ENCODE peak calls at places on chromosomes 11 and 22, in eight cellular contexts. G, I, P, Y, D, M, H and O are unnamed samples.
A peak's percentile ranks its signal among the peaks of the same experiment; 100 is the strongest.

GRCh38 chr11:29816359-29816758 is 200.5 kb downstream of the KCNA4 start:
- DNase-seq in G (no peak), I (no peak), P (no peak), Y (no peak), D (no peak), M (no peak), H (no peak), O (no peak)

GRCh38 chr11:35011389-35011788 is 95.0 kb downstream of the PDHX start:
- DNase-seq in G (peak; percentile 39), I (no peak), P (no peak), Y (no peak), D (no peak), M (no peak), H (no peak), O (no peak)

GRCh38 chr22:49705631-49706352 is 121.9 kb downstream of the BRD1 start:
- DNase-seq in G (no peak), I (no peak), P (no peak), Y (no peak), D (no peak), M (no peak), H (no peak), O (peak; percentile 40)

GRCh38 chr11:14203392-14203791 is 155.6 kb downstream of the RRAS2 start:
- DNase-seq in G (no peak), I (no peak), P (no peak), Y (no peak), D (no peak), M (no peak), H (no peak), O (no peak)

GRCh38 chr11:4713241-4713640 is 8.7 kb downstream of the MMP26 start:
- DNase-seq in G (no peak), I (no peak), P (no peak), Y (no peak), D (no peak), M (no peak), H (no peak), O (no peak)

GRCh38 chr11:124832571-124832970 is 32.4 kb upstream of the MSANTD2 start:
- DNase-seq in G (no peak), I (no peak), P (no peak), Y (no peak), D (no peak), M (no peak), H (no peak), O (no peak)

GRCh38 chr11:40387240-40387980 is 1072.0 kb downstream of the LRRC4C start:
- DNase-seq in G (no peak), I (no peak), P (no peak), Y (no peak), D (no peak), M (no peak), H (no peak), O (no peak)

GRCh38 chr22:18968011-18968749 is 32.1 kb upstream of the PRODH start:
- DNase-seq in G (no peak), I (no peak), P (peak; percentile 44), Y (peak; percentile 31), D (peak; percentile 44), M (no peak), H (peak; percentile 40), O (no peak)

GRCh38 chr11:88480217-88480616 is 142.7 kb upstream of the CTSC start:
- DNase-seq in G (no peak), I (peak; percentile 27), P (peak; percentile 19), Y (peak; percentile 9), D (no peak), M (no peak), H (no peak), O (no peak)

GRCh38 chr11:96155627-96156378 is 187.2 kb downstream of the MAML2 start:
- DNase-seq in G (peak; percentile 76), I (peak; percentile 71), P (peak; percentile 86), Y (peak; percentile 75), D (peak; percentile 95), M (peak; percentile 69), H (peak; percentile 81), O (peak; percentile 22)

GRCh38 chr22:32050678-32051515 is 7.8 kb downstream of the SLC5A1 start:
- DNase-seq in G (peak; percentile 72), I (no peak), P (no peak), Y (peak; percentile 52), D (peak; percentile 93), M (peak; percentile 70), H (no peak), O (peak; percentile 46)

GRCh38 chr11:31921066-31921465 is 109.9 kb upstream of the PAX6 start:
- DNase-seq in G (no peak), I (no peak), P (no peak), Y (no peak), D (no peak), M (no peak), H (no peak), O (no peak)

GRCh38 chr11:103673773-103674172 is 362.7 kb upstream of the DDI1 start:
- DNase-seq in G (peak; percentile 5), I (no peak), P (no peak), Y (no peak), D (no peak), M (no peak), H (no peak), O (no peak)

GRCh38 chr11:65042899-65043298 is 1.9 kb downstream of the SAC3D1 start:
- DNase-seq in G (no peak), I (no peak), P (no peak), Y (no peak), D (no peak), M (no peak), H (no peak), O (no peak)

GRCh38 chr11:65040520-65041205 is 347 bp upstream of the SAC3D1 start:
- DNase-seq in G (peak; percentile 96), I (peak; percentile 89), P (peak; percentile 89), Y (peak; percentile 93), D (peak; percentile 100), M (peak; percentile 79), H (peak; percentile 90), O (peak; percentile 96)

GRCh38 chr11:65043881-65044501 is 3.0 kb downstream of the SAC3D1 start:
- DNase-seq in G (no peak), I (no peak), P (peak; percentile 48), Y (peak; percentile 64), D (peak; percentile 70), M (peak; percentile 53), H (no peak), O (no peak)

GRCh38 chr11:65045061-65045460 is 4.1 kb downstream of the SAC3D1 start:
- DNase-seq in G (no peak), I (no peak), P (no peak), Y (no peak), D (no peak), M (no peak), H (no peak), O (no peak)

GRCh38 chr11:65041206-65042035 is at the start of gene SAC3D1:
- DNase-seq in G (no peak), I (no peak), P (no peak), Y (peak; percentile 66), D (no peak), M (no peak), H (no peak), O (peak; percentile 85)
- TF ChIP-seq POLR2A in G (peak; percentile 54), I (no peak), P (no peak), Y (no peak), D (no peak), M (no peak), H (no peak), O (no peak)

DNA sequence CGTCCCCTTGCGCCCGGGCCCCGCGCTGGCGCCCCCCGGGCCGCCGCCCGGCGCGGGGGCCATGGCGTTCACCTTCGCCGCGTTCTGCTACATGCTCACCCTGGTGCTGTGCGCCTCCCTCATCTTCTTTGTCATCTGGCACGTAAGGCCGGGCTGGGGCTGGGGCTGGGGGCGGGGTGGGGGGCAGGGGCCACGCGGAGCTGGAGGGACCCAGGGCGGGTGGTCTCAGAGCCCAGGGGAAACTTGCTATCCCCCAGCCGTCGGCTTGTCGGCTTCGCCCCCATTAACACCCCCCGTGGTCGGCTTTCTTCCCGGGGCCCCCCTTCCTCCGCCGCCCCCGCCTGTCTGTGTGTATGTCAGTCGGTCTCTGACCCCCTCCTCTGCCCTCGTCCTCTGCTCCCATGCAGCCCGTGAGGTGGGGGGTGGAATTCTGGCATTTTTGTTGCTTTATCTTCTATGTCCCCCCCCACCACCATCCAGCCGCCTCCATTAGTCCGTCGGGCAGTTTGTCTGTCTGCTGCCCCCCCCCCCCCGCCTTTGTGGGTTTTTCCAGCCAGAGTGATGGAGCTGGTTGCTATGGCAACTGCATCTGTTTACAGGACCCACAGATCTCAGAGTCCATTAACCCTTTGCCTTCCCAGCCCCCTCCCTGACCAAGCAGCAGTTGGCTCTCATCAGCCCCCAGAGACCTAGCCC is 569 bp downstream of the CNIH2 start:
- DNase-seq in G (peak; percentile 63), I (no peak), P (no peak), Y (no peak), D (peak; percentile 43), M (no peak), H (peak; percentile 42), O (peak; percentile 28)
- TF ChIP-seq POLR2A in G (no peak), I (no peak), P (no peak), Y (no peak), D (no peak), M (no peak), H (no peak), O (no peak)

GRCh38 chr11:518463-519202 is 11.6 kb upstream of the RNH1 start:
- DNase-seq in G (peak; percentile 97), I (peak; percentile 94), P (peak; percentile 86), Y (peak; percentile 95), D (peak; percentile 94), M (peak; percentile 89), H (peak; percentile 97), O (no peak)
- TF ChIP-seq POLR2A in G (peak; percentile 52), I (no peak), P (no peak), Y (peak; percentile 37), D (peak; percentile 63), M (no peak), H (peak; percentile 37), O (peak; percentile 38)

GRCh38 chr11:3003396-3004231 is 11.5 kb upstream of the NAP1L4 start:
- DNase-seq in G (no peak), I (no peak), P (no peak), Y (no peak), D (no peak), M (no peak), H (peak; percentile 9), O (no peak)
- TF ChIP-seq POLR2A in G (no peak), I (no peak), P (no peak), Y (no peak), D (no peak), M (no peak), H (no peak), O (no peak)

DNA sequence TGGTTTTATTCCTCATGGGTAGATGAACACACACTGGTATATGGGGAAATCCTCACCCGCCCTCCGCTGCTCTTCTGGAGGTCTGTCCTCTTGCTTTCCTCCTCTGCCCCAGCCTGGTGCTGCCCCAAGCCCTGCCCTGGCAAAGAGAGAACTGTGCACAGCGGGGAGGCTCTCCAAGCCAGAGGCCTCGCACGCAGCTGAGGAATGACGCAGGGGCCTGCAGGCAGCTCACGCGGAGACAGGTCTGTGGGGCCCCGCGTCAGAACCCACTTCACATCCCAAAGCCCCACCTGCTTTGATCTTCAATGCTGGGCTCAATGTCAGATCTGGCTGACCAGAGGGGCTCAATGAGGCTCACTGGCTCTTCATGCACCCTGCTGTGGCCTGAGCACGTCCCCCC is 10.0 kb downstream of the GATD1 start:
- DNase-seq in G (no peak), I (no peak), P (no peak), Y (no peak), D (no peak), M (no peak), H (no peak), O (no peak)
- TF ChIP-seq POLR2A in G (no peak), I (no peak), P (no peak), Y (no peak), D (no peak), M (no peak), H (no peak), O (no peak)